ENCODE peak calls at places on chromosomes 6 and 20, in five cellular contexts. P is trophoblast cell, N is neuronal stem cell, A is H1, O is IMR-90. R is an unnamed sample.

GRCh38 chr6:87870606-87871005 is 168.6 kb upstream of the AKIRIN2 start:
- DNase-seq in P (peak), N (no peak), A (no peak), O (no peak), R (no peak)

GRCh38 chr6:147117580-147117979 is 86.6 kb upstream of the STXBP5 start:
- DNase-seq in P (no peak), N (no peak), A (no peak), O (peak), R (peak)

GRCh38 chr6:154986787-154987235 is 8.3 kb upstream of the TIAM2 start:
- DNase-seq in P (no peak), N (no peak), A (no peak), O (no peak), R (no peak)

GRCh38 chr6:169131356-169131755 is 122.3 kb downstream of the THBS2 start:
- DNase-seq in P (no peak), N (no peak), A (no peak), O (no peak), R (no peak)

GRCh38 chr6:11584264-11584663 is 46.7 kb downstream of the TMEM170B start:
- DNase-seq in P (peak), N (no peak), A (no peak), O (peak), R (peak)

GRCh38 chr20:36824142-36824940 is 50.8 kb upstream of the DSN1 start:
- DNase-seq in P (peak), N (no peak), A (no peak), O (peak), R (no peak)

GRCh38 chr20:58011106-58011946 is 217.1 kb downstream of the ANKRD60 start:
- DNase-seq in P (no peak), N (no peak), A (no peak), O (no peak), R (no peak)

GRCh38 chr20:13771853-13772453 is 12.8 kb downstream of the ESF1 start:
- DNase-seq in P (peak), N (no peak), A (no peak), O (peak), R (peak)

GRCh38 chr6:108556864-108557493 is 3.7 kb upstream of the FOXO3 start:
- DNase-seq in P (peak), N (no peak), A (no peak), O (peak), R (peak)

GRCh38 chr20:11473971-11474370 is 443.7 kb upstream of the BTBD3 start:
- DNase-seq in P (no peak), N (no peak), A (no peak), O (no peak), R (no peak)

GRCh38 chr6:1392813-1393640 is 3.7 kb downstream of the FOXF2 start:
- DNase-seq in P (no peak), N (peak), A (peak), O (no peak), R (no peak)

GRCh38 chr20:51169813-51170212 is 146.9 kb upstream of the KCNG1 start:
- DNase-seq in P (peak), N (no peak), A (peak), O (no peak), R (no peak)

GRCh38 chr6:79525272-79526100 is 11.7 kb downstream of the LCA5 start:
- DNase-seq in P (no peak), N (no peak), A (no peak), O (peak), R (no peak)

GRCh38 chr6:43727634-43728033 is 40.0 kb upstream of the MRPS18A start:
- DNase-seq in P (no peak), N (no peak), A (no peak), O (no peak), R (no peak)

GRCh38 chr6:106787327-106788196 is 158.2 kb downstream of the QRSL1 start:
- DNase-seq in P (no peak), N (no peak), A (no peak), O (no peak), R (no peak)

GRCh38 chr6:84554069-84554468 is 210.3 kb downstream of the TBX18 start:
- DNase-seq in P (no peak), N (no peak), A (no peak), O (peak), R (no peak)

GRCh38 chr20:19823216-19823615 is 65.2 kb downstream of the RIN2 start:
- DNase-seq in P (no peak), N (no peak), A (no peak), O (peak), R (no peak)

GRCh38 chr6:7505196-7505699 is 36.2 kb upstream of the DSP start:
- DNase-seq in P (peak), N (peak), A (peak), O (peak), R (peak)

GRCh38 chr6:14671261-14671681 is 553.7 kb downstream of the CD83 start:
- DNase-seq in P (no peak), N (no peak), A (no peak), O (peak), R (peak)

GRCh38 chr6:71406871-71407860 is 118.6 kb downstream of the OGFRL1 start:
- DNase-seq in P (peak), N (no peak), A (peak), O (no peak), R (no peak)

GRCh38 chr20:34271961-34272360 is 30.7 kb downstream of the ASIP start:
- DNase-seq in P (no peak), N (no peak), A (no peak), O (peak), R (peak)

GRCh38 chr6:159691133-159691962 is 1.7 kb downstream of the SOD2 start:
- DNase-seq in P (peak), N (no peak), A (no peak), O (peak), R (peak)

GRCh38 chr6:56838965-56839364 is 115.9 kb upstream of the BEND6 start:
- DNase-seq in P (no peak), N (no peak), A (no peak), O (no peak), R (no peak)

GRCh38 chr6:133748628-133749027 is 140.3 kb upstream of the TCF21 start:
- DNase-seq in P (no peak), N (no peak), A (no peak), O (peak), R (peak)

GRCh38 chr20:9626357-9626756 is 112.0 kb downstream of the LAMP5 start:
- DNase-seq in P (no peak), N (no peak), A (no peak), O (no peak), R (no peak)

DNA sequence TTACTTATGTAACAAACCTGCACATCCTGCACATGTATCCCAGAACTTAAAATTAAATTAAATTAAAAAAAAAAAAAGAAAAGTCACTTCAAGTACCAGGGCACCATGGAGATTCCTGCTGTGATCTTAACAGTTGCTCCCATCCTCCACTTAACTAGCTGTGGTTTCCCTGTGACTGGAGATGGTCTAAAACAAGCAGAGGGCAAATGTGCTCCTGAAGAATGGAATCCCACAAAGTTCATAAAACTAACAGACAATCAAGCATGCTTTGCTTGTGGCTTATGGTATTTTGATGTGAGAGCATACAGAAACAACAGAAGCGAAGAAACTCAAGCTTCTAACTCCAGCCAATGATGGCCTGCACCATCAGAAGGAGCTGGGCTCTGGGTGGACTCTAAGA is 153.6 kb upstream of the KCNK16 start:
- DNase-seq in P (no peak), N (no peak), A (no peak), O (no peak), R (peak)
- H3K14ac ChIP-seq in P (no peak), N (no peak), A (no peak), O (no peak), R (no peak)

GRCh38 chr20:45890997-45891983 is at the start of the genes CTSA and NEURL2:
- DNase-seq in P (peak), N (peak), A (peak), O (peak), R (peak)
- H3K14ac ChIP-seq in P (peak), N (peak), A (no peak), O (peak), R (no peak)

DNA sequence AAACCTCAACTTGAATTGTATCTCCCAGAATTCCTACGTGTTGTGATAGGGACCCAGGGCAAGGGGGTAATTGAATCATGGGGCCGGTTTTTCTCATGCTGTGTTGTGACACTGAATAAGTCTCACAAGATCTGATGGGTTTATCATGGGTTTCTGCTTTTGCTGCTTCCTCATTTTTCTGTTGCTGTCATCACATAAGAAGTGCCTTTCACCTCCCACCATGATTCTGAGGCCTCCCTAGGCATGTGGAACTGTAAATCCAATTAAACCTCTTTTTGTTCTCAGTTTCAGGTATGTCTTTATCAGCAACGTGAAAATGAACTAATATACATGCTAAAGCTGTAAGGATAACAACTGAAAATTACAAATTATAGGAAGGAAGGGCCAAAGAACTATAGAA is 88.3 kb downstream of the CDYL start:
- DNase-seq in P (peak), N (no peak), A (no peak), O (no peak), R (no peak)
- H3K14ac ChIP-seq in P (no peak), N (no peak), A (no peak), O (no peak), R (no peak)

GRCh38 chr6:30721198-30722024 is 1.3 kb downstream of the TUBB start:
- DNase-seq in P (peak), N (peak), A (peak), O (peak), R (peak)

GRCh38 chr6:30719356-30719755 is 796 bp upstream of the TUBB start:
- DNase-seq in P (peak), N (no peak), A (no peak), O (no peak), R (no peak)

GRCh38 chr6:30719791-30720737 is at the start of gene TUBB:
- DNase-seq in P (peak), N (peak), A (peak), O (peak), R (peak)

GRCh38 chr6:30722280-30723112 is 2.3 kb downstream of the TUBB start:
- DNase-seq in P (peak), N (peak), A (peak), O (peak), R (peak)

DNA sequence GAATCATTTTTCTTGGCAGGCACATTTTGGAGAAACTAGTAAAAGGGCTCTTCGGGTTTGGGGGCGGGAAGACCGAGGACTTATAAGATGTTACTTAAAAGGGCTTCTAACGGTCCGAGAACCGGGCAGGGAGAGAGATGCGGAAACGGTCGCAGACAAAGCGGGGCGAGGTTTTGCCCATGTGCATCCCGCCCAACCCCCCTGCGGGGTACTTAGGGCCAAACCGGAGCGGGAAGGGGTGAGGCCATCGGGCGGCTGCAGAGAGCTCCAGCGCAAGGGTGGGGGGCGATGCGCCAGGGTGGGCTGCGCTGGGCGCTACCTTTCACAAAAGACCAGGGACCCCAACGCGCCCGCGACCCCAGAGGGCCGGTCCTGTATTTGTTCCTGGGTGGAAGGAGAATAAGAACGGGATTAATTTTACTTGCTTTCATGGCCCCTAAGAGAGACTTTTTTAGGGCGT is 616 bp downstream of the TUBB start:
- DNase-seq in P (peak), N (no peak), A (peak), O (peak), R (peak)
- H3K14ac ChIP-seq in P (peak), N (no peak), A (peak), O (peak), R (peak)

GRCh38 chr6:5133943-5134342 is 48.8 kb downstream of the PPP1R3G start:
- DNase-seq in P (no peak), N (no peak), A (no peak), O (no peak), R (no peak)

GRCh38 chr6:5127106-5127687 is 42.1 kb downstream of the PPP1R3G start:
- DNase-seq in P (no peak), N (no peak), A (no peak), O (no peak), R (no peak)

GRCh38 chr6:5132741-5133140 is 47.6 kb downstream of the PPP1R3G start:
- DNase-seq in P (peak), N (no peak), A (no peak), O (peak), R (peak)

GRCh38 chr6:5128351-5128750 is 43.2 kb downstream of the PPP1R3G start:
- DNase-seq in P (no peak), N (no peak), A (no peak), O (no peak), R (no peak)

DNA sequence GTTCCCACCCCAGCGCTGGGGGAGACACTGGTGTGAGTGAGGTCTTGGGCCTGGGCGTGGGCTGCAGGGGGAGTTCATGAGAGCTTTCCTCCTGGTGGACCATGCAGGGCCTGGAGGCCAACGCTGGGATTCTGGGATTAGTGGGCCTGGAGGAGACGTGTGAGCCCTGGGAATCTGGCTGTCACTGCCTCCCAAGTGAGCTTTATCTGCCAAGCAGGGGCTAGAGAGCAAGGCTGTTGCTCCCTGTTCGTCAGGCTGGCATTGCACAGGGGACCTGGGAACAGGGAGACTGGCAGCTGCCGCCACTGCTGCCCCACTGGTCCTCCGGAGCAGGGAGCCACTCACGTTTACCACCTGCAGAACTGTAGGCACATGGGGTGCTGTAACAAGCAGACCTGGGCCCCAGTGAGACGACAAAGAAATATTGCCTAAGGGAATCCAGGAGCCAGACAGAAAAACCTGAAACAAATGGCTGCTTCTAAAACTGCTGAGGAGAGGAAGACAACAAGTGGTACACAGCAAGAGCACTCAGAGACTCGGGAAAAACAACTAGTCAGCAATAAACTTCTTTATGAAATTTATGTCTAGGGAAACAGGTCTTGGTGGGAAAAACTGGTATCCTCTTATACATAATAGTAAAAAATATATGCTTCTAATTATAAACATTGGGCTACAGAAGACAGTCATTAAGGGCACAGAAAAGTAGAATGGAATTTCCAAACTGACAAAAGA is 45.2 kb downstream of the PPP1R3G start:
- DNase-seq in P (no peak), N (no peak), A (no peak), O (no peak), R (no peak)
- H3K14ac ChIP-seq in P (peak), N (no peak), A (no peak), O (no peak), R (no peak)

GRCh38 chr6:31194271-31194834 is 23.9 kb upstream of the POU5F1 start:
- DNase-seq in P (no peak), N (no peak), A (no peak), O (no peak), R (no peak)
- H3K14ac ChIP-seq in P (no peak), N (no peak), A (no peak), O (no peak), R (no peak)

DNA sequence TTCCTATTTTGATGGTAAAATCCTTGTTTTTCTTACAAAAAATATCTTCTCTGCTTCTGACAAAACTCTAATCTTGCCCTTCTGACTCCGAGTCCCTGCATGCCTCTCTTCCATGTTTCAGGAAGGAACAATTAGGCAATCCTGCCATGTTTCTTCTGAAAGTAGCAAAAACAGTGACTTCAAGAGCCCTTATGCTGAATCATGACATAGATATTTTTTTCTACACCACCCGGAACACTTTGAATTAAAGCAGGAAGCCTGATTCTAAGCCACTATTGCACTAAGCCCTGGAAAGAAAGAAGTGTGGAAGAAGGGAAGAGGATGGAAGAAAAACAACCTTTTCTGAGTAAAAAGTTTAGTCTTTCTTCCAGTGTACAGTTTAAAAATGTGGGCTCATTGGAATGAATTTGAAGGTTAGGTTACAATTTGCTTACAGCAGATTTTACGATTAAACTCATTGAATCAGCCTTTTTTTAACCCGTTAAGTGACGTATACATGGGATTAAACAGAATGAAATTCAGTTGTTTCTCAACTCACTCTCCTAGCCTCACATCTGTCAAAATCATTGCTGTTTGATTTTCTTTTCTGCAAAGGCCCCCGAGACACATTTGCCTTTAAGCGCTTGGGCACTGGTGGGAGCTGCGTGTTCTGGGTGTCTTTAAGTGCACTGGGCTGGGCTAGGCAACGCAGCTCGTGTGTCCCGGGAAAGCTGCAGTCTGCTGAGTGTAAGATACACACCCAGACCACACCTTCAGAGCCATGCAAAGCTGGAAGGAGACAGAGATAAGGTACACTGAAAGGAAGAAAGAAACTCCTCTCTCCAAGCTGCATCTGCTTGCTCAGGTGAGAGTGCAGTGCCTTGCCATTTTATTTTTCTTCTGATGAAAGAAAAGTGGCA is 159.4 kb upstream of the CITED2 start:
- DNase-seq in P (peak), N (no peak), A (no peak), O (peak), R (peak)
- H3K14ac ChIP-seq in P (no peak), N (no peak), A (no peak), O (peak), R (no peak)

GRCh38 chr6:35486005-35486925 is 10.6 kb downstream of the TEAD3 start:
- DNase-seq in P (peak), N (no peak), A (peak), O (no peak), R (peak)

GRCh38 chr6:35483892-35484645 is 12.8 kb downstream of the TEAD3 start:
- DNase-seq in P (no peak), N (no peak), A (no peak), O (no peak), R (no peak)

GRCh38 chr6:35484921-35485392 is 11.9 kb downstream of the TEAD3 start:
- DNase-seq in P (peak), N (no peak), A (peak), O (peak), R (no peak)

GRCh38 chr6:35483490-35483889 is 13.4 kb downstream of the TEAD3 start:
- DNase-seq in P (no peak), N (no peak), A (no peak), O (no peak), R (no peak)

DNA sequence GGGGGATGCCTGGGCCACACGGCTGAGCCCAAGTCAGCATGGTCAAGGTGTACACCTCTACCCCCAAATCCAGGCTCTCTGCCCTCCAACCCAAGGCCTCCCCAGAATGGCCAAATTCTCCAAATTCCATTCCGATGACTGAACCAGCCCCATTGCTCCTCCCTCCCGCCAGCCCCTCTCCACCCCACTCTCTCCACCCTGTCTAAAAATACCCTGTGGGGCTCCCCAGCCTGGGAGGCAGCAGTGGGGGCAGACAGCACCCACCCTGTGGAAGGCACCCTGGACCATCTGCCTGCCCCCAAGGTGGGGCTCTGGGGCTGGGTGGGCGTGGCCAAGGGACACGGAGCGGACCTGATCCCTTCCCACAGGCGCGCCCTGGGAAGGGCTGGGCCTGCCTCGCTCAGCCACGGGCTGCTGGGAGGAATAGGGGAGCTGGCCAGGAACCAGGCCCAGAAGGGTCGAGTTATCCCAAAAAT is 11.4 kb downstream of the TEAD3 start:
- DNase-seq in P (peak), N (peak), A (peak), O (no peak), R (peak)
- H3K14ac ChIP-seq in P (peak), N (peak), A (no peak), O (peak), R (no peak)

GRCh38 chr20:32483351-32484220 is 101.5 kb downstream of the NOL4L start:
- DNase-seq in P (peak), N (peak), A (peak), O (peak), R (peak)
- H3K14ac ChIP-seq in P (peak), N (peak), A (no peak), O (no peak), R (peak)